ENCODE peak calls at places on chromosome 13, in five cellular contexts. T is stimulated activated CD4-positive, alpha-beta T cell treated with anti-CD3 and anti-CD28 coated beads, TNF-alpha, amount 100 ng/mL, for 24 hours; M is NCI-H2081; Q is NCI-H345; C is stimulated activated CD8-positive, alpha-beta memory T cell treated with anti-CD3 and anti-CD28 coated beads, Interleukin-4, amount 100 ng/mL, for 1 hour. Y is an unnamed sample.
A peak's percentile ranks its signal among the peaks of the same experiment; 100 is the strongest.

GRCh38 chr13:40379794-40380608 is 286.4 kb downstream of the FOXO1 start:
- DNase-seq in T (no peak), M (no peak), Q (no peak), C (no peak), Y (no peak)

GRCh38 chr13:101049166-101049850 is 367.0 kb downstream of the NALCN start:
- DNase-seq in T (no peak), M (no peak), Q (no peak), C (no peak), Y (no peak)

GRCh38 chr13:50261502-50261901 is 246.3 kb downstream of the KCNRG start:
- DNase-seq in T (no peak), M (no peak), Q (no peak), C (no peak), Y (no peak)

GRCh38 chr13:113625965-113626661 is 31.9 kb downstream of the ATP4B start:
- DNase-seq in T (no peak), M (no peak), Q (no peak), C (no peak), Y (no peak)

GRCh38 chr13:114313061-114313860 is 1.0 kb upstream of the CHAMP1 start:
- DNase-seq in T (peak; percentile 40), M (no peak), Q (no peak), C (no peak), Y (no peak)

GRCh38 chr13:76885203-76886004 is 801 bp downstream of the KCTD12 start:
- DNase-seq in T (peak; percentile 50), M (peak; percentile 73), Q (peak; percentile 75), C (peak; percentile 10), Y (peak; percentile 89)

GRCh38 chr13:107827840-107828549 is 387.3 kb downstream of the LIG4 start:
- DNase-seq in T (no peak), M (no peak), Q (no peak), C (no peak), Y (no peak)

GRCh38 chr13:23876265-23876664 is 12.9 kb downstream of the MIPEP start:
- DNase-seq in T (no peak), M (no peak), Q (no peak), C (no peak), Y (no peak)

GRCh38 chr13:74452881-74453280 is 318.7 kb upstream of the KLF12 start:
- DNase-seq in T (no peak), M (no peak), Q (no peak), C (no peak), Y (no peak)

GRCh38 chr13:75393839-75394238 is 88.1 kb downstream of the TBC1D4 start:
- DNase-seq in T (no peak), M (no peak), Q (no peak), C (no peak), Y (no peak)

GRCh38 chr13:71577127-71577526 is 289.9 kb downstream of the DACH1 start:
- DNase-seq in T (no peak), M (no peak), Q (no peak), C (no peak), Y (no peak)

GRCh38 chr13:108195146-108195545 is 20.2 kb downstream of the LIG4 start:
- DNase-seq in T (no peak), M (no peak), Q (no peak), C (no peak), Y (no peak)

GRCh38 chr13:27043013-27043412 is 128.6 kb downstream of the USP12 start:
- DNase-seq in T (no peak), M (no peak), Q (no peak), C (no peak), Y (no peak)

GRCh38 chr13:99617474-99618255 is 116.4 kb downstream of the TM9SF2 start:
- DNase-seq in T (peak; percentile 11), M (peak; percentile 72), Q (no peak), C (no peak), Y (no peak)

GRCh38 chr13:77219401-77219800 is 107.5 kb downstream of the MYCBP2 start:
- DNase-seq in T (no peak), M (no peak), Q (no peak), C (no peak), Y (no peak)

GRCh38 chr13:30714629-30715028 is 20.7 kb upstream of the ALOX5AP start:
- DNase-seq in T (no peak), M (no peak), Q (no peak), C (no peak), Y (no peak)

GRCh38 chr13:21948781-21949474 is 278.1 kb downstream of the FGF9 start:
- DNase-seq in T (no peak), M (no peak), Q (no peak), C (no peak), Y (no peak)

Y was measured in Right ventricle myocardium inferior.